ENCODE peak calls at places on chromosomes 7 and 10, in five cellular contexts. One of them, this sample, is unnamed.

GRCh38 chr7:51430480-51431086 is 114.0 kb upstream of the COBL start:
- DNase-seq in HepG2: peak
- DNase-seq in HCT116: peak
- DNase-seq in K562: peak
- DNase-seq in GM12878: peak
- DNase-seq in this sample: peak

GRCh38 chr10:76403876-76404275 is 972.5 kb downstream of the LRMDA start:
- DNase-seq in K562: no peak
- DNase-seq in GM12878: no peak
- DNase-seq in HCT116: no peak
- DNase-seq in HepG2: no peak
- DNase-seq in this sample: no peak

GRCh38 chr7:142384508-142384922 is 126.7 kb upstream of the PRSS58 start:
- DNase-seq in HepG2: no peak
- DNase-seq in K562: no peak
- DNase-seq in HCT116: no peak
- DNase-seq in GM12878: no peak
- DNase-seq in this sample: no peak

GRCh38 chr10:7666253-7667023 is at the start of gene ITIH5:
- DNase-seq in K562: no peak
- DNase-seq in GM12878: no peak
- DNase-seq in HepG2: no peak
- DNase-seq in HCT116: no peak
- DNase-seq in this sample: no peak

GRCh38 chr7:54904130-54904529 is 114.7 kb upstream of the EGFR start:
- DNase-seq in K562: no peak
- DNase-seq in HCT116: no peak
- DNase-seq in GM12878: no peak
- DNase-seq in HepG2: no peak
- DNase-seq in this sample: no peak

GRCh38 chr10:87657370-87657769 is 2.3 kb upstream of the PAPSS2 start:
- DNase-seq in K562: no peak
- DNase-seq in HepG2: no peak
- DNase-seq in GM12878: no peak
- DNase-seq in HCT116: no peak
- DNase-seq in this sample: no peak

GRCh38 chr10:48611133-48611532 is 6.3 kb upstream of the ARHGAP22 start:
- DNase-seq in K562: no peak
- DNase-seq in GM12878: peak
- DNase-seq in HepG2: no peak
- DNase-seq in HCT116: no peak
- DNase-seq in this sample: no peak

GRCh38 chr7:155382802-155383171 is 75.1 kb upstream of the EN2 start:
- DNase-seq in K562: no peak
- DNase-seq in HCT116: no peak
- DNase-seq in HepG2: no peak
- DNase-seq in GM12878: no peak
- DNase-seq in this sample: no peak

GRCh38 chr10:130403153-130403890 is 267.1 kb downstream of the GLRX3 start:
- DNase-seq in K562: no peak
- DNase-seq in HepG2: no peak
- DNase-seq in GM12878: no peak
- DNase-seq in HCT116: no peak
- DNase-seq in this sample: no peak

GRCh38 chr7:20331912-20332317 is 1.2 kb downstream of the ITGB8 start:
- DNase-seq in HCT116: no peak
- DNase-seq in GM12878: no peak
- DNase-seq in HepG2: no peak
- DNase-seq in K562: no peak
- DNase-seq in this sample: no peak

GRCh38 chr10:124511205-124512039 is 49.8 kb downstream of the LHPP start:
- DNase-seq in K562: no peak
- DNase-seq in HepG2: no peak
- DNase-seq in GM12878: no peak
- DNase-seq in HCT116: no peak
- DNase-seq in this sample: no peak

GRCh38 chr7:42232275-42232674 is 4.7 kb downstream of the GLI3 start:
- DNase-seq in HCT116: no peak
- DNase-seq in K562: no peak
- DNase-seq in GM12878: no peak
- DNase-seq in HepG2: no peak
- DNase-seq in this sample: no peak

GRCh38 chr10:113616244-113617074 is 47.4 kb downstream of the NRAP start:
- DNase-seq in GM12878: no peak
- DNase-seq in HCT116: peak
- DNase-seq in HepG2: peak
- DNase-seq in K562: peak
- DNase-seq in this sample: peak

GRCh38 chr10:15859865-15860691 is at the start of gene MINDY3:
- DNase-seq in HCT116: peak
- DNase-seq in HepG2: peak
- DNase-seq in GM12878: peak
- DNase-seq in K562: peak
- DNase-seq in this sample: peak

GRCh38 chr10:124719213-124719851 is 24.8 kb downstream of the FAM53B start:
- DNase-seq in HCT116: no peak
- DNase-seq in GM12878: peak
- DNase-seq in K562: peak
- DNase-seq in HepG2: no peak
- DNase-seq in this sample: no peak

GRCh38 chr10:767211-767610 is 77.7 kb upstream of the DIP2C start:
- DNase-seq in HepG2: no peak
- DNase-seq in HCT116: no peak
- DNase-seq in K562: no peak
- DNase-seq in GM12878: no peak
- DNase-seq in this sample: no peak

GRCh38 chr7:80224416-80224815 is 89.8 kb downstream of the GNAI1 start:
- DNase-seq in GM12878: no peak
- DNase-seq in HCT116: no peak
- DNase-seq in HepG2: no peak
- DNase-seq in K562: no peak
- DNase-seq in this sample: no peak

GRCh38 chr10:84375011-84375410 is 46.6 kb downstream of the CCSER2 start:
- DNase-seq in GM12878: peak
- DNase-seq in HepG2: peak
- DNase-seq in K562: peak
- DNase-seq in HCT116: peak
- DNase-seq in this sample: peak

GRCh38 chr7:128112018-128112780 is 81.0 kb upstream of the LRRC4 start:
- DNase-seq in GM12878: no peak
- DNase-seq in HepG2: no peak
- DNase-seq in K562: no peak
- DNase-seq in HCT116: no peak
- DNase-seq in this sample: no peak

GRCh38 chr7:128108129-128108528 is 76.9 kb upstream of the LRRC4 start:
- DNase-seq in K562: no peak
- DNase-seq in HCT116: no peak
- DNase-seq in HepG2: no peak
- DNase-seq in GM12878: no peak
- DNase-seq in this sample: no peak

GRCh38 chr7:128106840-128107239 is 75.6 kb upstream of the LRRC4 start:
- DNase-seq in HCT116: no peak
- DNase-seq in HepG2: no peak
- DNase-seq in GM12878: no peak
- DNase-seq in K562: no peak
- DNase-seq in this sample: no peak

GRCh38 chr7:128110641-128111365 is 79.6 kb upstream of the LRRC4 start:
- DNase-seq in GM12878: no peak
- DNase-seq in HCT116: no peak
- DNase-seq in HepG2: no peak
- DNase-seq in K562: no peak
- DNase-seq in this sample: no peak

DNA sequence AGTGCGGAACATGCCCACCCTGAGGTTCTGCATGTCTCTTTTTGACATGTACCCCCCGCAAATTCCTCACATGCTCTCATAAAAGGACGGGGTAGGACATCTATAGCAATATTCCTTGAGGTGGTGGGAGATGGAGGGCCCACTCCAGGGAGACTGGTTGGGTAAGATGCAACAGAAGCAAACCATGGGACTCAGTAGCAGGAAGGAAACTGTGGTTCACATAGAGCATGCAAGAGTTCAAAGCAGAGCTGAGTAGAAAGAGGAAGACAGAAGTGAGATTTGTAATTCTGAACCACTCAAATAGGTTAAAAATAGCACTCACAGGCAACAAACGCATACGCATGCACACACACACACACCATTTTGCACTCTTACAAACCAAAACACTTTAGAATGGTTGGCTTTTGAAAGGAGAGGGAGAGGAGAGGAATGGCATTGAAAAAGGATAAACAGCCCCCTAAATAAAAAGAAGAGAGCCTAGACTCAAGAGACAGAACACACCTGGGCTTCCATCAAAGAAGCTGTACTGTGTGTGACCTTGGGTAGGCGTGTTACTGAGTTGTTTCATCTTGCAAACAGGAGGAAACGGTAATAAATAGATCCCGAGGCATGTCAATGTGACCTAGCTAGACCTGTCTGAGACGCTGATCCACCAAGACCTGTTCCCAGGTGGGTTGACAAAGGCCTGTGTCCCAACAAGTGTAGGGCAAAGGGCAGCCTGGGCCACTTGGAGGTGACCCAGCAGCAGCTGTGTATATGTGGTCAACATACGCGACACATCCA is 77.6 kb upstream of the LRRC4 start:
- DNase-seq in GM12878: peak
- DNase-seq in HepG2: no peak
- DNase-seq in HCT116: no peak
- DNase-seq in K562: no peak
- DNase-seq in this sample: no peak
- TF ChIP-seq YY1 in GM12878: peak
- TF ChIP-seq YY1 in HepG2: no peak
- TF ChIP-seq YY1 in HCT116: no peak
- TF ChIP-seq YY1 in K562: no peak
- TF ChIP-seq YY1 in this sample: no peak

GRCh38 chr10:94412439-94412838 is 10.1 kb downstream of the TBC1D12 start:
- DNase-seq in HepG2: no peak
- DNase-seq in K562: no peak
- DNase-seq in HCT116: no peak
- DNase-seq in GM12878: no peak
- DNase-seq in this sample: no peak
- TF ChIP-seq YY1 in HepG2: no peak
- TF ChIP-seq YY1 in K562: no peak
- TF ChIP-seq YY1 in HCT116: no peak
- TF ChIP-seq YY1 in GM12878: no peak
- TF ChIP-seq YY1 in this sample: no peak

DNA sequence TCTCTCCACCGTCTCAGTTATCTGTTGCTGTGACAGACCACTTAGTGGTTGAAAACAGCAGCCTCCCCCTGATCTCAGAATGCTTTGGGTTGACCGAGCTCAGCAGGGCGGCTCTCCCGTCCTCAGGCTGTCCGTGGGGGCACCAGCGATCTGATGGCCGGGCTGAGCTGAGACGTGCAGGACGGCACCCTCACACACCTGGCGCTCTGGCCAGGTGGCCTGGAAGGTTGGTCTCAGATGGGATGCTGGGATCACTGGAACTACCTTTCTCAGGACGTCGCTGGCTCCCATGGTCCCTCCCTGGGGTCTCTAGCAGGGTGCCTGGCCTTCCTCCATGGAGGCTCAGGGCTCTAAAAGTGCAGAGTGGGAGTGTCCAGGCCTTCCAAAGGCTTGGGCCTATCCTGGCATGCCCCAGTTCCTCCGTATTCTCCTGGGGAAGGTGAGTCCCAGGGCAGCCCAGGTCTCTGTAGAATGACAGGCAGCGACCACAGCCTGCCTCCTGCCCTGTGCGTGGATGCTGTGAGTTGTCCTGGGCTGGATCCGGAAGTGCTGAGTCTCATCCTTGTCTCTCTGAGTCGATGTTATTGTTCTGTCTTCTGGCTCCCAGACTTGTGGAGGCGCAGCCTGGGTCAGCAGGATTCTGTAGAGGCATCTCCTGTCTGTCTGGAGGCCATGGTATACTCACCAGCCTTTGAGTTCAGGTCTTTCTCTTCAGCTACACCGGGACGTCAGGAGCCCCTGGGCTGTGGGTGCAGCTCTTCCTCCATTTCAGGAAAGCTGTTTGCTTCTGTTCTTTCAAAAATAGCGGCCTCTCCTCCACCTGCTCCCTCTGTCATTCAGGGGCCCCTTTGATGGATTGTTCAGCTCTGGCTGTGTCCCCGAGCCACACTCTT is 12.1 kb upstream of the PWWP2B start:
- DNase-seq in GM12878: no peak
- DNase-seq in HCT116: no peak
- DNase-seq in HepG2: no peak
- DNase-seq in K562: no peak
- DNase-seq in this sample: no peak
- TF ChIP-seq YY1 in GM12878: no peak
- TF ChIP-seq YY1 in HCT116: no peak
- TF ChIP-seq YY1 in HepG2: no peak
- TF ChIP-seq YY1 in K562: no peak
- TF ChIP-seq YY1 in this sample: no peak

GRCh38 chr7:1579481-1580421 is 9.9 kb upstream of the PSMG3 start:
- DNase-seq in HepG2: peak
- DNase-seq in K562: peak
- DNase-seq in HCT116: no peak
- DNase-seq in GM12878: no peak
- DNase-seq in this sample: peak
- TF ChIP-seq YY1 in HepG2: no peak
- TF ChIP-seq YY1 in K562: no peak
- TF ChIP-seq YY1 in HCT116: no peak
- TF ChIP-seq YY1 in GM12878: peak
- TF ChIP-seq YY1 in this sample: no peak

DNA sequence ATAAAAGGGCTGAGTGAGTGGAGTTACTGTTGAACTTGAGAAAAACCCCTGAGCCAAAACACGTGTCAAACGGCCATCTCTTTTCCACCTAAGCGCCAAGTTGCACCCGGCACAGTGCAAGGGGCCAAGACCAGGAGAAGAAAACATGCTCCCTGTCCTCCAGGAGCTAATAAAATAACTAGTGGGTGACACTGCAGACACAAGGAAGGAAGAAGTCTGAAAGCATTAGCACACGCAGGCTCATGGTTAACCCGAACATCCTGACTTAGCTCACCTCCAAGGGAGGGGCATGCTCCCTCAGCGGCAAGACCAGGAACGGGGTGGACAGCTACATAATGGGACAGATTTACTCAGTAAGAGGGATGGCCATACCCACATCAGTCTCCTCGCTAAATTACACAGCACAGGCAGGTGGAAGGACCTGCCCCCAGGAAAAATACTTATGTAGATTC is 65.0 kb downstream of the PIP4K2A start:
- DNase-seq in GM12878: no peak
- DNase-seq in HCT116: no peak
- DNase-seq in K562: no peak
- DNase-seq in HepG2: no peak
- DNase-seq in this sample: no peak
- TF ChIP-seq YY1 in GM12878: peak
- TF ChIP-seq YY1 in HCT116: no peak
- TF ChIP-seq YY1 in K562: no peak
- TF ChIP-seq YY1 in HepG2: no peak
- TF ChIP-seq YY1 in this sample: no peak